ENCODE peak calls at places on chromosomes 16 and 17, in seven cellular contexts. R is K562, T is left ventricle myocardium inferior, W is right atrium auricular region, U is OCI-LY7, X is ovary, N is A549. A is an unnamed sample.

GRCh38 chr17:43832976-43833829 is at the start of gene MPP3:
- DNase-seq in R (peak), T (peak), W (no peak), U (no peak), X (peak), N (peak), A (no peak)

GRCh38 chr16:50842589-50842988 is 100.7 kb downstream of the CYLD start:
- DNase-seq in R (peak), T (no peak), W (no peak), U (no peak), X (no peak), N (no peak), A (no peak)

GRCh38 chr17:55152236-55152635 is 112.5 kb upstream of the HLF start:
- DNase-seq in R (no peak), T (no peak), W (no peak), U (no peak), X (no peak), N (no peak), A (no peak)

GRCh38 chr16:2858245-2859025 is 465 bp upstream of the PRSS22 start:
- DNase-seq in R (no peak), T (no peak), W (no peak), U (no peak), X (no peak), N (no peak), A (no peak)

GRCh38 chr17:37299257-37299985 is 76.4 kb upstream of the C17orf78 start:
- DNase-seq in R (no peak), T (no peak), W (no peak), U (no peak), X (no peak), N (no peak), A (no peak)

GRCh38 chr16:17845031-17845430 is 374.3 kb upstream of the XYLT1 start:
- DNase-seq in R (no peak), T (no peak), W (no peak), U (no peak), X (no peak), N (no peak), A (no peak)

GRCh38 chr16:4213721-4214120 is 28.2 kb downstream of the SRL start:
- DNase-seq in R (no peak), T (no peak), W (no peak), U (no peak), X (no peak), N (no peak), A (no peak)

GRCh38 chr16:84029297-84030096 is 13.1 kb downstream of the SLC38A8 start:
- DNase-seq in R (no peak), T (no peak), W (no peak), U (no peak), X (no peak), N (no peak), A (no peak)

GRCh38 chr16:9256196-9256595 is 164.8 kb downstream of the HAPSTR1 start:
- DNase-seq in R (peak), T (peak), W (no peak), U (peak), X (no peak), N (peak), A (peak)

GRCh38 chr17:62134397-62134796 is 69.3 kb upstream of the MED13 start:
- DNase-seq in R (no peak), T (no peak), W (no peak), U (no peak), X (no peak), N (peak), A (no peak)

GRCh38 chr17:17669081-17669850 is 12.0 kb upstream of the RAI1 start:
- DNase-seq in R (no peak), T (no peak), W (no peak), U (no peak), X (no peak), N (no peak), A (no peak)

GRCh38 chr17:56011406-56012131 is 141.7 kb upstream of the ANKFN1 start:
- DNase-seq in R (no peak), T (no peak), W (no peak), U (no peak), X (no peak), N (no peak), A (no peak)

GRCh38 chr17:76268015-76268749 is 3.0 kb downstream of the UBALD2 start:
- DNase-seq in R (peak), T (peak), W (peak), U (peak), X (no peak), N (no peak), A (peak)

GRCh38 chr16:12089492-12090161 is 113.1 kb downstream of the SNX29 start:
- DNase-seq in R (peak), T (peak), W (no peak), U (peak), X (peak), N (no peak), A (no peak)

GRCh38 chr17:76124582-76125390 is 16.3 kb downstream of the FOXJ1 start:
- DNase-seq in R (peak), T (no peak), W (no peak), U (peak), X (no peak), N (peak), A (peak)

GRCh38 chr16:30738984-30739951 is 9.0 kb upstream of the PHKG2 start:
- DNase-seq in R (no peak), T (no peak), W (no peak), U (no peak), X (peak), N (no peak), A (no peak)

GRCh38 chr17:33978889-33979288 is 276.2 kb upstream of the CCL2 start:
- DNase-seq in R (no peak), T (no peak), W (no peak), U (no peak), X (no peak), N (no peak), A (no peak)

GRCh38 chr17:41540921-41541625 is 13.0 kb upstream of the KRT19 start:
- DNase-seq in R (peak), T (no peak), W (no peak), U (no peak), X (no peak), N (no peak), A (no peak)

GRCh38 chr17:41802961-41803682 is 8.6 kb downstream of the P3H4 start:
- DNase-seq in R (no peak), T (no peak), W (no peak), U (no peak), X (no peak), N (no peak), A (no peak)

GRCh38 chr16:2682209-2683021 is at the start of gene KCTD5:
- DNase-seq in R (peak), T (peak), W (peak), U (peak), X (peak), N (peak), A (peak)

GRCh38 chr17:5699789-5700188 is 115.5 kb upstream of the NLRP1 start:
- DNase-seq in R (no peak), T (no peak), W (no peak), U (no peak), X (no peak), N (no peak), A (no peak)

GRCh38 chr17:64538508-64539120 is 31.8 kb downstream of the CEP95 start:
- DNase-seq in R (no peak), T (no peak), W (no peak), U (no peak), X (no peak), N (no peak), A (no peak)

GRCh38 chr16:580141-580945 is 9.5 kb upstream of the RAB40C start:
- DNase-seq in R (no peak), T (no peak), W (no peak), U (no peak), X (no peak), N (no peak), A (no peak)

GRCh38 chr16:11671676-11672075 is 3.4 kb downstream of the SNN start:
- DNase-seq in R (no peak), T (no peak), W (no peak), U (no peak), X (no peak), N (no peak), A (no peak)

GRCh38 chr17:40179923-40180659 is 2.8 kb downstream of the RAPGEFL1 start:
- DNase-seq in R (no peak), T (no peak), W (no peak), U (no peak), X (no peak), N (no peak), A (no peak)

GRCh38 chr17:80960037-80960796 is 31.4 kb upstream of the CHMP6 start:
- DNase-seq in R (no peak), T (no peak), W (no peak), U (no peak), X (no peak), N (no peak), A (no peak)

GRCh38 chr16:67647111-67647651 is 2.2 kb downstream of the CARMIL2 start:
- DNase-seq in R (no peak), T (no peak), W (no peak), U (no peak), X (no peak), N (no peak), A (no peak)

GRCh38 chr16:4646773-4647660 is 22.4 kb downstream of the MGRN1 start:
- DNase-seq in R (no peak), T (no peak), W (no peak), U (no peak), X (no peak), N (no peak), A (no peak)

GRCh38 chr16:8885674-8886592 is 3.8 kb downstream of the LITAFD start:
- DNase-seq in R (no peak), T (no peak), W (no peak), U (no peak), X (peak), N (no peak), A (no peak)

GRCh38 chr17:5282639-5283217 is 644 bp downstream of the RABEP1 start:
- DNase-seq in R (peak), T (peak), W (no peak), U (peak), X (peak), N (peak), A (no peak)

GRCh38 chr17:3916825-3917224 is 560 bp upstream of the P2RX1 start:
- DNase-seq in R (no peak), T (no peak), W (no peak), U (no peak), X (no peak), N (no peak), A (no peak)

GRCh38 chr16:55144656-55145055 is 179.3 kb upstream of the IRX6 start:
- DNase-seq in R (no peak), T (no peak), W (no peak), U (no peak), X (no peak), N (no peak), A (no peak)

GRCh38 chr16:56637814-56638750 is at the start of gene MT1A:
- DNase-seq in R (peak), T (peak), W (peak), U (no peak), X (peak), N (peak), A (no peak)

GRCh38 chr16:31875112-31875803 is 1.7 kb downstream of the ZNF267 start:
- DNase-seq in R (peak), T (no peak), W (no peak), U (peak), X (no peak), N (no peak), A (no peak)

DNA sequence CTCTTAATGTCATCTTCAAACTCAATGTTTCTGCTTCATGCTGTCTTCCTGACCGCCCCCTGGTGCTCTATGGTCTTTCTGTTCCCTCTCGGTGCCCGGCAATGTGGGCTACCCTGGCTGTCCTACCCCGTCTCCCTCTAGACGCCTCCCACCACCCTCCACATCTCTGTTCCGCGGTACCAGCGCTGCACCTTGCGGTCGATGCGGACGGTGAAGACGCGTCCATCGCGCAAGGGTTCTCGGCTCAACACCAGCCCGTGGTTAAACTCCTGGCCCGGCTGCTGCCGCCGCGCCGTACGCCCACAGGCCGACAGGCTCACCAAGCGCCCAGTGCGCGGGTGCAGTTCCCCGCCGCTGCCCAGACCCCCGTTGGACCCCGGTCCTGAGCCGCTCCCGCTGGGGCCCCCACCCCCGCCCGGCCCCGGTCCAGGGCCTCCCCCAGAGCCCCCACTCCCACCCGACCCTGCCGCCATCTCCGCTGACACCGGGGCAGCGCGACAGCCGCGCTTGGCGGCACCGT is at the start of gene NEURL4:
- DNase-seq in R (peak), T (no peak), W (no peak), U (peak), X (no peak), N (peak), A (peak)
- TF ChIP-seq CTCF in R (no peak), T (no peak), W (no peak), U (peak), X (no peak), N (no peak), A (no peak)

GRCh38 chr16:87965973-87966667 is 14.9 kb downstream of the BANP start:
- DNase-seq in R (no peak), T (no peak), W (no peak), U (no peak), X (no peak), N (no peak), A (no peak)
- H3K4me3 ChIP-seq in R (no peak), T (peak), W (peak), U (no peak), X (no peak), N (no peak), A (no peak)

GRCh38 chr17:32875904-32876413 is 965 bp downstream of the MYO1D start:
- DNase-seq in R (no peak), T (no peak), W (no peak), U (no peak), X (no peak), N (no peak), A (no peak)

GRCh38 chr17:32875230-32875903 is 1.6 kb downstream of the MYO1D start:
- DNase-seq in R (no peak), T (no peak), W (no peak), U (no peak), X (no peak), N (no peak), A (no peak)

GRCh38 chr17:32878211-32878610 is 1.3 kb upstream of the MYO1D start:
- DNase-seq in R (no peak), T (no peak), W (peak), U (no peak), X (no peak), N (no peak), A (no peak)

GRCh38 chr17:32877164-32877764 is 340 bp upstream of the MYO1D start:
- DNase-seq in R (peak), T (peak), W (peak), U (peak), X (peak), N (peak), A (peak)

DNA sequence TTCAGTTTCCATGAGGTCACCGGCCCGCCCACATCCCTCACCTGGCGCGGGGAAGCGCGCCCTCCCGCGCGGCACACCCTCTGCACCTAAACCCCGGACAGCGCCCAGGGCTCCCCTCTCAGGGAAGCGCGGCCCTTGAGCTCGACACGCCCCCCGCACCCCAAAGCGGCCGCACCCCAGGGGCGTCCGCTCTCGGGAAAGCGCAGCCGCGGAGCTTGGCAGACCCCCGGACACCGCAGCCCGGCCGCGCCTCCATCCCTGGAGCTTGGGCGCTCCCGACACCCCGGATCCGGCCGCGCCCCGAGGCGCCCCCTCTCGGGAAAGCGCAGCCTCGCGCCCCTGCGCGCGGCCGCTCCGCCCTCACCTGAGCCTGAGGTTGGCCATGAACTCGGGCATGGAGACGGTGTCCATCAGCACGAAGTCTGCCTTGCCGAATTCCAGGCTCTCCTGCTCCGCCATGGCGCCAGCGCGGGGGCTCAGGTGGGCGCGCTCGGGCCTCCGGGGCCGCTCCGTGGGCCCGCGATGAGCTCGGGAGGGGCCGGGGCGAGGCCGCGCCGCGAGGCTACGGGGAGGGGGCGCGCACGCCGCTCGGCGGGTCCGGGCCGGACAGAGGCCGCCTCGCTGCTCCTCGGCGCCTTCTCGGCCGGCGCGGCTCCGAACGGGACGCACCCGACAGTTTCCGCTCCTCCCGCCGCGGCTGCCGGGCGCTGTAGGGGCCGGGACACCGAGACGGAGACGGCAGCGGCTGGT is at the start of gene MYO1D:
- DNase-seq in R (peak), T (peak), W (no peak), U (peak), X (peak), N (peak), A (peak)
- TF ChIP-seq CTCF in R (peak), T (peak), W (no peak), U (peak), X (peak), N (no peak), A (peak)

DNA sequence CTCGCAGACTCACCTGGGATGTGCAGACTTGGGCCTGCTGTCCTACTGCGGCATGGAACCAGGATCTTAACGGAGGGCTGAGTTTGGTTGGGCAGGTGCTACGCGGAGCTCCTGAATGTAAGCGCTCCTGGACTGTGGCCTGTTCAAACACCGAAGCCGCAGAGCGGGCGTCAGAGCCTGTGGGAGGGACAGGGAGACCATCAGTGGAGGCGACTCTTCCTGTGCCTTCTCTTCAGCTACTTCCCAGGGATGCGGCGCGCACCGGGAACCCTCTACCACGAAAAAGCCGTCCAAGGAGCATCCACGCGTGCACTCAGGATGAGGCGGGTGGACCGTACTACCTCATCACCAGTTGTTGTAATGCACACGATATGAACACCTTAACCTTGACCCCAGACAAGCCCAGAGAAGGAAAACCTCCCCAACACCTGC is 2.0 kb downstream of the USP36 start:
- DNase-seq in R (no peak), T (no peak), W (no peak), U (no peak), X (no peak), N (no peak), A (no peak)
- H3K4me3 ChIP-seq in R (no peak), T (peak), W (no peak), U (peak), X (no peak), N (peak), A (no peak)

DNA sequence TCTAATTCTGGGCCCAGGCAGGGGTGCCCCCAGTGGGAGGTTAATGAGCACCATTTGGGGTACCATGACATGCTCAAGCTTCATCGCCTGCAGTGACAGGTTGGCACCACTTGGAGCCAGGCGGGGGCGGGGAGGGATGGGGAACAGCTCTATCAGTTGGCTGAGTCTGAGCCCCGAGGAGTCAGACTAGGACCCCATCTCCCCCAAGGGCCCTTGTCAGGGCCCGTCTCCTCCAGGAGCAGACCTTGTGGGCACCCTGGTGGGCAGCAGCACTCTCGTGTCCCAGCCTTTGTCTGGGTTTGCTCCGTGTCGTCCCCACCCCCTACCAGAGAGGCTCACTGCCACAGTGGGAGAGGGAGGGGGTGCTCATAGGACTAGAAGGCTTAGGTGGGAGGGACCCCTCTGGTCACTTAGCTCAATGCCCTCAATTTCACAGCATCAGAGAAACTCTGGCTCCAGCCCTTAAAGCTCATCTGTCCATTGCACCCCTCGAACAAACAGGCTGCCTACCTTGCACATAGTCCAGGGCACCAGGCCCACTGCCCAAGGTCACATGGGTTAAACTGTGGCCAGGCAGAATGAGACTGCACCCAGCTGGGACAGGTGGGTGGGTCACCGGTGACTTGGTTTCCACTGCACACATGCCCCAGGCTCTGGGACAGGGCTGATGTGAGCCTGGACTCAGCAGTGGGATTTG is 4.1 kb downstream of the PPP1R9B start:
- DNase-seq in R (no peak), T (no peak), W (no peak), U (no peak), X (no peak), N (no peak), A (no peak)
- TF ChIP-seq CTCF in R (no peak), T (peak), W (no peak), U (peak), X (no peak), N (no peak), A (peak)